ENCODE peak calls at places on chromosomes 7 and 10, in four cellular contexts. One of them, this sample, is unnamed.

GRCh38 chr7:75772081-75773077 is at the start of gene CCL26:
- DNase-seq in IMR-90: peak; percentile 79
- DNase-seq in Calu3: peak; percentile 21
- DNase-seq in A549: no peak
- DNase-seq in this sample: no peak

GRCh38 chr7:151157645-151158329 is 9.7 kb downstream of the GBX1 start:
- DNase-seq in Calu3: no peak
- DNase-seq in IMR-90: peak; percentile 26
- DNase-seq in A549: peak; percentile 52
- DNase-seq in this sample: peak; percentile 36

GRCh38 chr7:1156782-1157535 is 3.0 kb downstream of the ZFAND2A start:
- DNase-seq in IMR-90: peak; percentile 52
- DNase-seq in A549: peak; percentile 71
- DNase-seq in Calu3: peak; percentile 89
- DNase-seq in this sample: no peak

GRCh38 chr7:132618956-132619305 is 42.7 kb upstream of the PLXNA4 start:
- DNase-seq in IMR-90: peak; percentile 3
- DNase-seq in A549: no peak
- DNase-seq in Calu3: no peak
- DNase-seq in this sample: no peak

GRCh38 chr10:91582063-91582673 is 50.7 kb downstream of the PPP1R3C start:
- DNase-seq in IMR-90: no peak
- DNase-seq in A549: no peak
- DNase-seq in Calu3: no peak
- DNase-seq in this sample: no peak

GRCh38 chr7:40815512-40815911 is 680.7 kb downstream of the SUGCT start:
- DNase-seq in Calu3: no peak
- DNase-seq in A549: no peak
- DNase-seq in IMR-90: peak; percentile 81
- DNase-seq in this sample: no peak

GRCh38 chr10:92844746-92845145 is 3.6 kb upstream of the EXOC6 start:
- DNase-seq in IMR-90: peak; percentile 25
- DNase-seq in Calu3: no peak
- DNase-seq in A549: no peak
- DNase-seq in this sample: no peak

GRCh38 chr10:132610071-132610701 is 72.6 kb downstream of the INPP5A start:
- DNase-seq in A549: no peak
- DNase-seq in IMR-90: no peak
- DNase-seq in Calu3: no peak
- DNase-seq in this sample: no peak

GRCh38 chr7:117803476-117803875 is 69.8 kb downstream of the CTTNBP2 start:
- DNase-seq in IMR-90: peak; percentile 26
- DNase-seq in A549: no peak
- DNase-seq in Calu3: no peak
- DNase-seq in this sample: no peak

GRCh38 chr7:98483276-98483963 is 82.5 kb upstream of the BAIAP2L1 start:
- DNase-seq in IMR-90: no peak
- DNase-seq in A549: no peak
- DNase-seq in Calu3: no peak
- DNase-seq in this sample: no peak

GRCh38 chr7:139944248-139944647 is 115.2 kb downstream of the TBXAS1 start:
- DNase-seq in Calu3: no peak
- DNase-seq in IMR-90: no peak
- DNase-seq in A549: no peak
- DNase-seq in this sample: no peak

GRCh38 chr10:110179220-110179619 is 28.2 kb upstream of the MXI1 start:
- DNase-seq in IMR-90: no peak
- DNase-seq in A549: no peak
- DNase-seq in Calu3: no peak
- DNase-seq in this sample: no peak

DNA sequence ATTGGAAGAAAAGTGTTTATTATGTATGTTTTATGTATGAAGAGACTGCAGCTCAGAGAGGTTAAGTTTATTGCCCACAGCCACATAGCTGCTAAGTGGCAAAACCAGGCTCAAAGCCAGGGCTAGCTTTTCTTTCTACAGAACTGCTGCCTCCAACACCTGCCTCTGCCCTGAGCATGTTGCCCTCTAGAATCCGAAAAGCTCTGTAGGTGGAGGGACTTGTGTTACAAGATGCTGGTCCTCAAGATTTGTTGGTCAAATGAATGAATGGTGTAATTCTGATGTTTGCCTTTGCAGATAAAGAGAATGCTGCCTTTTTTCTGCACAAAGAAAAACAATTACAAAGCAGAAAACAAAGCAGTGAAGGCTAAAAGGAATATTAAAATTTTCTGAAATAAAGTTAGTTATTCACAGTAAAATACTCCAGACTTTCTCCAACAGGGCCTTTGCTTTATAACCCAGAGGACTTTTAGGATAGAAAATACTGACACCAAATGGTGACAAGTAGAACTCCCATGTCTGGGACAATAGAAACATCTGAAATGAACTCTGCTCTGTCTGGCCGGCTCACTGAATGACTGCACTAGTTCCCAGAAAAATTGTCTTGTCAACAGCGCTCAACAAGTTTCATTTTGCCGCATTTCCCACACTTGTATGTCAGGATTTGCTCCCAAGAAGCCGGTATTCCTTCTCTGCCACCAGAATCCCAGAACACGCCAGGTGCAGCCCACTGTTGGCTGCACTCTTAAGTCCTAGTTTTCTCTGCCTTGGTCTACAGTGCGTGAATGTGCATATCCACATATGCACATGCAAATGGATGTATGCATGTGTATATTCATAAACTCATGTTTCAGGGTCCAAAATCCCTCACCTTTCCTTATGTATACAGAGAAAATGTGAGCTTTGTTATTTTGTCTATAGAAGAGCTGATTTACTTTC is 11.0 kb upstream of the DNTT start:
- DNase-seq in Calu3: no peak
- DNase-seq in A549: peak; percentile 35
- DNase-seq in IMR-90: peak; percentile 46
- DNase-seq in this sample: peak; percentile 34
- TF ChIP-seq CTCF in Calu3: peak; percentile 42
- TF ChIP-seq CTCF in A549: peak; percentile 65
- TF ChIP-seq CTCF in IMR-90: peak; percentile 53
- TF ChIP-seq CTCF in this sample: no peak

GRCh38 chr10:125083576-125083920 is 76.8 kb downstream of the CTBP2 start:
- DNase-seq in Calu3: no peak
- DNase-seq in IMR-90: peak; percentile 97
- DNase-seq in A549: peak; percentile 18
- DNase-seq in this sample: no peak

GRCh38 chr10:125080296-125080695 is 80.1 kb downstream of the CTBP2 start:
- DNase-seq in IMR-90: no peak
- DNase-seq in A549: no peak
- DNase-seq in Calu3: no peak
- DNase-seq in this sample: no peak

GRCh38 chr10:125082881-125083575 is 77.3 kb downstream of the CTBP2 start:
- DNase-seq in A549: no peak
- DNase-seq in IMR-90: no peak
- DNase-seq in Calu3: no peak
- DNase-seq in this sample: no peak

GRCh38 chr10:125080984-125081383 is 79.4 kb downstream of the CTBP2 start:
- DNase-seq in IMR-90: no peak
- DNase-seq in A549: no peak
- DNase-seq in Calu3: no peak
- DNase-seq in this sample: no peak

GRCh38 chr10:125081931-125082330 is 78.4 kb downstream of the CTBP2 start:
- DNase-seq in IMR-90: no peak
- DNase-seq in Calu3: no peak
- DNase-seq in A549: no peak
- DNase-seq in this sample: no peak
- TF ChIP-seq CTCF in IMR-90: no peak
- TF ChIP-seq CTCF in Calu3: no peak
- TF ChIP-seq CTCF in A549: no peak
- TF ChIP-seq CTCF in this sample: no peak

GRCh38 chr10:103057980-103058568 is 135.0 kb downstream of the NT5C2 start:
- DNase-seq in IMR-90: peak; percentile 64
- DNase-seq in Calu3: no peak
- DNase-seq in A549: no peak
- DNase-seq in this sample: no peak

GRCh38 chr10:103067484-103067883 is 125.6 kb downstream of the NT5C2 start:
- DNase-seq in IMR-90: no peak
- DNase-seq in Calu3: no peak
- DNase-seq in A549: no peak
- DNase-seq in this sample: no peak

GRCh38 chr10:103066141-103067098 is 126.7 kb downstream of the NT5C2 start:
- DNase-seq in IMR-90: no peak
- DNase-seq in Calu3: no peak
- DNase-seq in A549: no peak
- DNase-seq in this sample: no peak

GRCh38 chr10:103067951-103068350 is 125.1 kb downstream of the NT5C2 start:
- DNase-seq in IMR-90: peak; percentile 52
- DNase-seq in Calu3: no peak
- DNase-seq in A549: no peak
- DNase-seq in this sample: no peak

DNA sequence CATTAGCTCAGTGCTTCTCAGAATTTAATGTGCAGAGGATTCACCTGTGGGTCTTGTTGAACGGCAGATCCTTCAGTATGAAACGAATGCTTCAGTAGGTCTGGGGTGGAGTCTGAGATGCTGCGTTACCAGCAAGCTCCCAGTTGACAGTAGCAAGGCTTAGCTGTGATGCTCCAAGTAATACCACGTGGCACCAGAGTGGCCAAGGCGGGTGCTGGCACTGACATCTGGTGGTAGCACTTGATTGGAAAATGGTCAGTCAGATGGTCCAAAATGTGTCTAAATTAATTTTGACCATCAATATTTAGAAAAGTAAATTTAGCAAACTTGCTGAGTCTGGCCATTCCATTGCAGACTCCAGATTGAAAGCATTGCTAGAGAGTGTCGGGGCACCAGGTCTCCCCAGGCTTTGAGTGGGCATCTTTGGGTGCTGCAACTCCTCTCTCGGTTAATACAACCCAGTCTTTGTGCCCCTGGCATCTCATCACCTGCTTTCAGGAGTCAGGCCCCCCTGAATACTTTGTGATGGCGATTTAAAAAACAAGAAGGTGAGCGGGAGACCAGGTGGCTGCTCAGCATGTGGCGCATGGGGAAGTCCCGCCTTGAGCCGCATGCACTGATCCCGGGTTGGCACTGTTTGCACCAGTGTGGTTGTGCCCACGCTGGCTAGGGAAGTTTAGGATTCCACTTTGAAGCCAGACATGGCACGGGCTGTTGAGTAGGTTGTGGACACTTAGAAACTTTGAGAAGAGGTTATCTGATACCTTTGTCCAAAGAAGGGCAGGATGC is 130.0 kb downstream of the NT5C2 start:
- DNase-seq in IMR-90: no peak
- DNase-seq in A549: no peak
- DNase-seq in Calu3: peak; percentile 12
- DNase-seq in this sample: no peak
- TF ChIP-seq CTCF in IMR-90: peak; percentile 35
- TF ChIP-seq CTCF in A549: peak; percentile 35
- TF ChIP-seq CTCF in Calu3: no peak
- TF ChIP-seq CTCF in this sample: peak; percentile 19

GRCh38 chr7:6579446-6579845 is 2.2 kb downstream of the ZDHHC4 start:
- DNase-seq in IMR-90: peak; percentile 42
- DNase-seq in Calu3: no peak
- DNase-seq in A549: no peak
- DNase-seq in this sample: no peak
- TF ChIP-seq CTCF in IMR-90: peak; percentile 24
- TF ChIP-seq CTCF in Calu3: no peak
- TF ChIP-seq CTCF in A549: no peak
- TF ChIP-seq CTCF in this sample: peak; percentile 25

DNA sequence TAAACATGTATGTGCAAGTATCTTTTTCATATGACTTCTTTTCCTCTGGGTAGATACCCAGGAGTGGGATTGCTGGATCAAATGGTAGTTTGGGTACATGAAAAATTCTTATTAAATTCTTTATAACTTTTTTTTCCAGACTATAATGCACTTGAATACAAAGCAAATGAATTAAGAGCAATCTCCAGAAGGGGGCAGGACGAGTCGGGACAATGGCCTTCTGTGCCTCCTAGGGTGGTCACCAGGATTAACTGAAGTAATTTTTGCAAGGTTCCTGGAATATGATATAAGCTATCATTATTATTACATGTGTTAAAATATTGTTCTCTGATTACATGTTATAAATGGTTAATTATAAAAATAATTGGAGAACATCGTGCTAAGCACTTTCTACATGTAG is 127.2 kb downstream of the PPP1R17 start:
- DNase-seq in IMR-90: no peak
- DNase-seq in Calu3: peak; percentile 69
- DNase-seq in A549: peak; percentile 4
- DNase-seq in this sample: peak; percentile 8
- TF ChIP-seq CTCF in IMR-90: peak; percentile 27
- TF ChIP-seq CTCF in Calu3: peak; percentile 75
- TF ChIP-seq CTCF in A549: peak; percentile 48
- TF ChIP-seq CTCF in this sample: no peak

This sample was measured in endothelial cell.